ENCODE peak calls at places on chromosomes 4 and X, in four cellular contexts. V is uterus, O is stomach, F is upper lobe of left lung. I is an unnamed sample.

GRCh38 chrX:54411732-54412131 is 28.5 kb upstream of the TSR2 start:
- DNase-seq in V (no peak), O (no peak), F (no peak), I (no peak)

GRCh38 chr4:182788197-182788596 is 129.0 kb downstream of the DCTD start:
- DNase-seq in V (no peak), O (no peak), F (no peak), I (no peak)

GRCh38 chr4:111632752-111633151 is 512.5 kb upstream of the FAM241A start:
- DNase-seq in V (no peak), O (no peak), F (no peak), I (no peak)

GRCh38 chr4:126223784-126224407 is 909.1 kb downstream of the FAT4 start:
- DNase-seq in V (no peak), O (no peak), F (no peak), I (no peak)

GRCh38 chrX:26373829-26374228 is 157.9 kb downstream of the MAGEB5 start:
- DNase-seq in V (no peak), O (no peak), F (no peak), I (no peak)

GRCh38 chr4:123997736-123998449 is 601.3 kb downstream of the SPRY1 start:
- DNase-seq in V (no peak), O (no peak), F (no peak), I (no peak)

GRCh38 chr4:95014068-95014467 is 256.3 kb downstream of the BMPR1B start:
- DNase-seq in V (no peak), O (no peak), F (no peak), I (no peak)

GRCh38 chrX:19110642-19111041 is 11.6 kb downstream of the ADGRG2 start:
- DNase-seq in V (no peak), O (no peak), F (no peak), I (no peak)

GRCh38 chrX:70434914-70435586 is 9.6 kb upstream of the DLG3 start:
- DNase-seq in V (peak; percentile 48), O (peak; percentile 24), F (no peak), I (peak; percentile 57)

GRCh38 chr4:8594097-8595038 is 1.8 kb downstream of the CPZ start:
- DNase-seq in V (peak; percentile 50), O (peak; percentile 58), F (peak; percentile 42), I (peak; percentile 76)

GRCh38 chr4:185383451-185383850 is 12.3 kb downstream of the LRP2BP start:
- DNase-seq in V (no peak), O (peak; percentile 78), F (no peak), I (no peak)

GRCh38 chrX:10828640-10829039 is 208.3 kb upstream of the MID1 start:
- DNase-seq in V (no peak), O (peak; percentile 30), F (no peak), I (no peak)

GRCh38 chr4:10006604-10007435 is 14.5 kb downstream of the SLC2A9 start:
- DNase-seq in V (no peak), O (peak; percentile 77), F (no peak), I (no peak)

GRCh38 chr4:53905935-53906377 is 158.4 kb downstream of the CHIC2 start:
- DNase-seq in V (peak; percentile 39), O (peak; percentile 43), F (no peak), I (peak; percentile 60)

GRCh38 chr4:185508162-185508561 is 27.1 kb downstream of the PDLIM3 start:
- DNase-seq in V (no peak), O (no peak), F (no peak), I (no peak)

GRCh38 chrX:147911192-147912022 is at the start of gene FMR1:
- DNase-seq in V (peak; percentile 93), O (peak; percentile 95), F (peak; percentile 97), I (peak; percentile 95)

GRCh38 chrX:18206657-18207056 is 14.0 kb downstream of the BEND2 start:
- DNase-seq in V (no peak), O (no peak), F (no peak), I (no peak)

GRCh38 chr4:55098805-55099204 is 26.6 kb downstream of the KDR start:
- DNase-seq in V (no peak), O (no peak), F (no peak), I (no peak)

GRCh38 chr4:168677063-168677462 is 180.2 kb downstream of the PALLD start:
- DNase-seq in V (no peak), O (no peak), F (no peak), I (no peak)

GRCh38 chr4:89111833-89112563 is 665 bp downstream of the TIGD2 start:
- DNase-seq in V (no peak), O (no peak), F (no peak), I (no peak)

GRCh38 chr4:123350191-123350544 is 46.4 kb upstream of the SPRY1 start:
- DNase-seq in V (no peak), O (peak; percentile 54), F (no peak), I (no peak)

GRCh38 chrX:55907968-55908607 is 190.5 kb downstream of the RRAGB start:
- DNase-seq in V (peak; percentile 57), O (peak; percentile 58), F (peak; percentile 86), I (peak; percentile 74)

GRCh38 chrX:15269120-15269519 is 763 bp downstream of the ASB9 start:
- DNase-seq in V (no peak), O (no peak), F (no peak), I (no peak)

GRCh38 chr4:159269143-159269542 is 166.3 kb downstream of the RAPGEF2 start:
- DNase-seq in V (no peak), O (no peak), F (no peak), I (no peak)

GRCh38 chr4:159267940-159268327 is 165.1 kb downstream of the RAPGEF2 start:
- DNase-seq in V (no peak), O (no peak), F (no peak), I (no peak)

GRCh38 chr4:159268607-159269006 is 165.7 kb downstream of the RAPGEF2 start:
- DNase-seq in V (no peak), O (no peak), F (no peak), I (no peak)

GRCh38 chr4:159269956-159270355 is 167.1 kb downstream of the RAPGEF2 start:
- DNase-seq in V (no peak), O (no peak), F (no peak), I (no peak)

DNA sequence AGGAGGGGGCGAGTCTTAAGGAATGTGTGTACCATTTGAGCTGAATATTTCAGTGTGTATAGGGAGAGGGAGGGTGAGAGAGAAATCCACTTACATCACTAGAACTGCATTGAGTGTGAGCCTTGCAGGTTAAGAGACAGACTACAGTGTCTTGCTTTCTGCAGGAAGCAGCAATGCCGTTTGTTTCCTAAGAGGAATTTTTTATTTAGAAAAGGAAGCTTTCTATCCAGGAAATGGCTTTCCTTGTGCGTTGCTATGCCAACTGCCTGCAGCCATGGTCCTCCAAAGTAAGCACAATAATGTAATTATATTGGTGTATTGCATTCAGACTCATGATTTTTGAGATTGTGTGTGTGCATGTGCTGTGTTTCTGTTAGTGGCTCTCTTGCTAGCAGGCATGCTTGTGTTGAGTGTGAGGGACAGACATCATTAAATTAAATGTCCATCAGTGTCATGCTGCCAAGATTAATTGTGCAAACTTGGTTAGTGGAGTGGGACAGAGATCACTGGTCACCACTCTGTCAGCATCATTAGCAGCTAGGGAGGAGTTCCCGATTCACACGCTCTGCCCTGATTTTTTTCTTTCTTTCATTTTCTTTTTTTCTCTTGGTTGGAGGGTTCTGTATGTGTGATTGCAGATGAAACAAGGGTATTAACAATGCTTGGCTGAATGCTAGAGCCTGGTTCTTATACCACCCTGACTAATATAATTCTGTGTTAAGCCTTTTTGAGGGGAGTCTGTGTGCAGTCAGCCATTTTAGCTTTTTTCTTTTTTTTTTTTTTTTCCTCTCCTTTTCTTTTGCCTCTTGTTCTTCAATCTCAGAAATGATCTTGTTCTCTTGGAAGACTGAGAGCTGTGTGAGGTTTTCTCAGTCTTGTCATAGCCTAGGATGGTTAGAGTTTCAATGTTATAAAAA is 164.4 kb downstream of the RAPGEF2 start:
- DNase-seq in V (no peak), O (no peak), F (no peak), I (no peak)
- TF ChIP-seq POLR2A in V (no peak), O (no peak), F (no peak), I (no peak)

GRCh38 chrX:71935542-71935941 is 24.9 kb downstream of the NHSL2 start:
- DNase-seq in V (peak; percentile 54), O (no peak), F (no peak), I (no peak)
- TF ChIP-seq POLR2A in V (no peak), O (no peak), F (no peak), I (no peak)

DNA sequence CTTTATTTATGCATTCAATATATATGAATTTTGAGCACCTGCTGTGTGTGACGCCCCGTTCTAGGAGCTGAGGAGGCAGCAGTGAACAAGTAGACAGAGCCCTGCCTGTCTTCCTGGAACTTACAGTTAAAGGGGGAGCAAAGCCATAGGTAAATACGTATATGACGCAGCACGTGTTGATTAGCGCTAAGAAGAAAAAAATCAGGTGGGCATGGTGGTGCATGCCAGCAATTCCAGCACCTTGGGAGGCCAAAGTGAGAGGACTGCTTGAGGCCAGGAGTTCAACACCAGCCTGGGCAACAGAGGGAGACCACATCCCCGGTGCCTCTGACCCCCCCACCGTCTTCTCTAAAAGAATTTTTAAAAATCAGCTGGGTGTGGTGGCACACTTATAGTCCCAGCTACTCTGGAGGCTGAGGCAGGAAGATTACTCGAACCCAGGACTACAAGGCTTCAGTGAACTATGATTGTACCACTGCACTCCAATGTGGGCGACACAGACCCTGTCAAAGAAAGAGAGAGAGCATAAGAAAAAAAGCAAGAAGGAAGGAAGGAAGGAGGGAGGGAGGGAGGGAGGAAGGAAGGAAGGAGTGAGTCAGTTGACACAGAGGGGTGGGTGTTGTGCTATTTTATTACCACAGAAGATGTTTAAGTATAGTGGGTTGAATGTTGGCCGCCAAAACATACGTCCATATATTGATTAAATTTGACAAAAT is 5.4 kb upstream of the KIAA0232 start:
- DNase-seq in V (no peak), O (no peak), F (no peak), I (no peak)
- TF ChIP-seq POLR2A in V (no peak), O (no peak), F (no peak), I (no peak)

GRCh38 chr4:145825255-145825654 is 113.4 kb downstream of the ZNF827 start:
- DNase-seq in V (no peak), O (no peak), F (peak; percentile 36), I (no peak)
- TF ChIP-seq POLR2A in V (no peak), O (no peak), F (no peak), I (no peak)

DNA sequence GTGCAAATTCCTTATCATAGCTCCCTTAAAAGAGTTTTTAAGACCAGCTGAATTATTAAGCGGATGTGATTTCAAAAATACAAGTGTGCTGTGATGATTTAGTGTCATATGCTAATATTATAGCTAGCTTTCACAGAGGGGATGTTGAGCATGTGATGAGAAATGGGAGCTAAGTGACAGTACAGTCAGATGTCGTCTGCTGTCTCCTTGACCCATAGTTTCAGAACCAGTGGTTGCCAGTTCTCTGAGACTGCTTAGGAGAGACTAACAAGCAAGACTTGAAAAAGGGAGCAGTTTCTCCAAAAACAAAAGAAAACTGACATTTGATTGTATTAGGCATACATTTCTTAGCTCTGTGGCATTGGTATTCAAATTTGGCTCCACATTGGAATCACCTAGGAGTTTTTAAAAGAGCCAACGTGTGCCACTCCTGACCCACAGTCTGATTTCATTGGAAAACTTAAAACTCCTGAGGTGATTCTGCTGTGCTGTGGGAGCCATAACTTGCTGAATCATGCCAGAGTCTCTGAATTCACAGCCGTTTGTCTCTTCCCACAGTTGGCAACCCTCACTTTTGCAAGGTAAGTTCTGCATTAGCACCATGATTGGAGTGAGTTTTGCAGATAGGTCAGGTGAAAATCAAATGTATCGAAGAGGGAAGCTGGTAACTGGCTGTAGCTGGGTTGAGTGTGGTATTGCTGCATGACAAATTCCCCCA is 20.3 kb downstream of the FUNDC2 start:
- DNase-seq in V (no peak), O (no peak), F (no peak), I (no peak)
- TF ChIP-seq POLR2A in V (no peak), O (no peak), F (no peak), I (no peak)

I was measured in ovary.